ENCODE peak calls at places on chromosomes 7 and 10, in six cellular contexts. Y, W, Q, A, U and V are unnamed samples.

GRCh38 chr7:12851841-12852240 is 164.4 kb downstream of the ARL4A start:
- DNase-seq in U (no peak), Q (peak), W (no peak), A (no peak), Y (no peak), V (no peak)

GRCh38 chr10:47037654-47038425 is 126.6 kb downstream of the PTPN20 start:
- DNase-seq in U (no peak), Q (no peak), W (no peak), A (no peak), Y (no peak), V (no peak)

GRCh38 chr10:80506189-80506575 is 31.5 kb upstream of the SH2D4B start:
- DNase-seq in W (no peak), A (no peak), Q (no peak), U (no peak), Y (no peak), V (no peak)

GRCh38 chr10:86367339-86367951 is 850 bp upstream of the GRID1 start:
- DNase-seq in W (no peak), A (peak), U (peak), Y (no peak), Q (no peak), V (no peak)

GRCh38 chr10:16612148-16612742 is 90.6 kb upstream of the C1QL3 start:
- DNase-seq in W (no peak), Y (peak), U (peak), A (no peak), Q (peak), V (no peak)

GRCh38 chr10:42952358-42952757 is 124.5 kb upstream of the RET start:
- DNase-seq in Q (no peak), U (peak), W (no peak), Y (peak), A (peak), V (no peak)

GRCh38 chr7:113918946-113919345 is at the start of gene PPP1R3A:
- DNase-seq in Q (no peak), W (no peak), Y (no peak), U (peak), A (no peak), V (no peak)

GRCh38 chr10:78335691-78336401 is 302.2 kb downstream of the RPS24 start:
- DNase-seq in W (no peak), U (no peak), Y (peak), Q (peak), A (no peak), V (no peak)

GRCh38 chr7:98177553-98177952 is 33.7 kb upstream of the BHLHA15 start:
- DNase-seq in Q (no peak), A (no peak), W (no peak), Y (no peak), U (no peak), V (no peak)

GRCh38 chr10:55174419-55174818 is 373.4 kb upstream of the PCDH15 start:
- DNase-seq in Q (no peak), U (peak), Y (no peak), A (no peak), W (no peak), V (no peak)

GRCh38 chr10:70174058-70174741 is 3.9 kb upstream of the SAR1A start:
- DNase-seq in W (no peak), A (no peak), U (no peak), Y (no peak), Q (no peak), V (no peak)

GRCh38 chr7:45151131-45151684 is 6.4 kb upstream of the RAMP3 start:
- DNase-seq in U (no peak), Y (no peak), W (no peak), Q (no peak), A (peak), V (no peak)

GRCh38 chr7:44678468-44679179 is 70.0 kb upstream of the ZMIZ2 start:
- DNase-seq in Y (peak), U (no peak), W (peak), A (no peak), Q (peak), V (peak)

GRCh38 chr10:112804036-112804435 is 146.0 kb upstream of the TCF7L2 start:
- DNase-seq in A (no peak), W (no peak), Q (peak), U (peak), Y (no peak), V (no peak)

GRCh38 chr10:86594535-86594934 is 59.8 kb upstream of the OPN4 start:
- DNase-seq in U (no peak), A (no peak), Q (peak), Y (peak), W (no peak), V (no peak)

GRCh38 chr7:7793921-7794320 is 75.5 kb upstream of the RPA3 start:
- DNase-seq in Q (no peak), W (no peak), Y (peak), A (no peak), U (no peak), V (no peak)

GRCh38 chr7:47473499-47474210 is 108.3 kb downstream of the TNS3 start:
- DNase-seq in Q (no peak), Y (no peak), U (no peak), W (no peak), A (no peak), V (no peak)

GRCh38 chr7:80766724-80767123 is 128.3 kb downstream of the CD36 start:
- DNase-seq in W (no peak), Q (no peak), A (no peak), Y (no peak), U (no peak), V (no peak)

GRCh38 chr7:5607958-5608656 is 173.4 kb downstream of the RNF216 start:
- DNase-seq in Q (no peak), Y (no peak), W (no peak), A (no peak), U (no peak), V (no peak)

GRCh38 chr10:122521011-122521410 is 39.5 kb upstream of the DMBT1 start:
- DNase-seq in Y (no peak), W (no peak), U (no peak), Q (peak), A (no peak), V (no peak)

GRCh38 chr10:122526892-122527291 is 33.7 kb upstream of the DMBT1 start:
- DNase-seq in A (no peak), Y (no peak), W (no peak), U (no peak), Q (no peak), V (no peak)

GRCh38 chr10:122530177-122530576 is 30.4 kb upstream of the DMBT1 start:
- DNase-seq in Y (no peak), A (no peak), Q (peak), W (no peak), U (no peak), V (no peak)

GRCh38 chr10:122524811-122525210 is 35.7 kb upstream of the DMBT1 start:
- DNase-seq in A (no peak), W (no peak), U (no peak), Y (no peak), Q (no peak), V (no peak)

GRCh38 chr10:122525788-122526187 is 34.8 kb upstream of the DMBT1 start:
- DNase-seq in W (no peak), A (no peak), Q (peak), U (peak), Y (no peak), V (no peak)
- TF ChIP-seq CTCF in W (peak), A (peak), Q (no peak), U (peak), Y (no peak), V (no peak)

GRCh38 chr10:13706175-13706574 is 119.4 kb downstream of the PRPF18 start:
- DNase-seq in U (no peak), Q (no peak), W (no peak), Y (no peak), A (no peak), V (no peak)
- H3K4me3 ChIP-seq in U (no peak), Q (peak), W (peak), Y (peak), A (peak), V (peak)

GRCh38 chr10:36493511-36493880 is 631.9 kb upstream of the ANKRD30A start:
- DNase-seq in W (no peak), A (no peak), U (no peak), Y (peak), Q (peak), V (no peak)

GRCh38 chr10:36489181-36489927 is 636.0 kb upstream of the ANKRD30A start:
- DNase-seq in Q (peak), W (no peak), U (no peak), Y (no peak), A (no peak), V (no peak)

GRCh38 chr10:36494386-36494785 is 631.0 kb upstream of the ANKRD30A start:
- DNase-seq in Y (peak), A (no peak), W (peak), Q (peak), U (no peak), V (peak)

GRCh38 chr10:36489928-36490279 is 635.5 kb upstream of the ANKRD30A start:
- DNase-seq in Y (peak), A (no peak), W (peak), U (no peak), Q (peak), V (no peak)

GRCh38 chr10:36492590-36493510 is 632.5 kb upstream of the ANKRD30A start:
- DNase-seq in W (peak), U (no peak), Q (peak), A (no peak), Y (peak), V (no peak)
- TF ChIP-seq CTCF in W (no peak), U (no peak), Q (no peak), A (no peak), Y (no peak), V (no peak)

GRCh38 chr7:16958724-16959123 is 76.9 kb upstream of the AGR3 start:
- DNase-seq in A (no peak), U (no peak), Y (no peak), Q (no peak), W (no peak), V (no peak)
- H3K4me3 ChIP-seq in A (no peak), U (no peak), Y (no peak), Q (no peak), W (no peak), V (no peak)

GRCh38 chr7:1164436-1164835 is 4.4 kb upstream of the ZFAND2A start:
- DNase-seq in W (no peak), U (no peak), Q (no peak), Y (no peak), A (no peak), V (no peak)
- TF ChIP-seq CTCF in W (no peak), U (no peak), Q (no peak), Y (no peak), A (no peak), V (no peak)